ENCODE peak calls at places on chromosomes 6 and 20, in six cellular contexts. One of them, this sample, is unnamed. For H3K9me3, the result is how much of the 10 kb centered on the place peaks cover.

GRCh38 chr6:118171852-118172251 is 264.8 kb downstream of the SLC35F1 start:
- DNase-seq in pancreas: no peak
- DNase-seq in left ventricle myocardium inferior: no peak
- DNase-seq in A549: no peak
- DNase-seq in OCI-LY7: no peak
- DNase-seq in heart right ventricle: no peak
- DNase-seq in this sample: no peak

GRCh38 chr6:167127785-167128531 is 5.1 kb downstream of the CCR6 start:
- DNase-seq in pancreas: no peak
- DNase-seq in left ventricle myocardium inferior: no peak
- DNase-seq in A549: no peak
- DNase-seq in OCI-LY7: no peak
- DNase-seq in heart right ventricle: no peak
- DNase-seq in this sample: no peak

GRCh38 chr6:17423018-17423417 is 29.6 kb downstream of the CAP2 start:
- DNase-seq in pancreas: no peak
- DNase-seq in left ventricle myocardium inferior: no peak
- DNase-seq in A549: no peak
- DNase-seq in OCI-LY7: no peak
- DNase-seq in heart right ventricle: no peak
- DNase-seq in this sample: no peak

GRCh38 chr20:62663484-62664315 is 21.4 kb downstream of the SLCO4A1 start:
- DNase-seq in pancreas: peak
- DNase-seq in left ventricle myocardium inferior: no peak
- DNase-seq in A549: no peak
- DNase-seq in OCI-LY7: no peak
- DNase-seq in heart right ventricle: no peak
- DNase-seq in this sample: no peak

GRCh38 chr6:133571681-133572080 is 317.2 kb upstream of the TCF21 start:
- DNase-seq in pancreas: no peak
- DNase-seq in left ventricle myocardium inferior: no peak
- DNase-seq in A549: no peak
- DNase-seq in OCI-LY7: no peak
- DNase-seq in heart right ventricle: no peak
- DNase-seq in this sample: no peak

GRCh38 chr6:146898069-146898887 is 299.5 kb downstream of the ADGB start:
- DNase-seq in pancreas: no peak
- DNase-seq in left ventricle myocardium inferior: no peak
- DNase-seq in A549: no peak
- DNase-seq in OCI-LY7: no peak
- DNase-seq in heart right ventricle: no peak
- DNase-seq in this sample: no peak

GRCh38 chr6:33132121-33132524 is 56.3 kb downstream of the HLA-DPB1 start:
- DNase-seq in pancreas: no peak
- DNase-seq in left ventricle myocardium inferior: no peak
- DNase-seq in A549: no peak
- DNase-seq in OCI-LY7: no peak
- DNase-seq in heart right ventricle: no peak
- DNase-seq in this sample: no peak

GRCh38 chr20:58707770-58708169 is 15.2 kb downstream of the NPEPL1 start:
- DNase-seq in pancreas: no peak
- DNase-seq in left ventricle myocardium inferior: peak
- DNase-seq in A549: no peak
- DNase-seq in OCI-LY7: no peak
- DNase-seq in heart right ventricle: no peak
- DNase-seq in this sample: no peak

GRCh38 chr20:59027746-59028320 is 4.3 kb downstream of the ATP5F1E start:
- DNase-seq in pancreas: no peak
- DNase-seq in left ventricle myocardium inferior: no peak
- DNase-seq in A549: no peak
- DNase-seq in OCI-LY7: no peak
- DNase-seq in heart right ventricle: no peak
- DNase-seq in this sample: no peak

GRCh38 chr20:63325554-63326313 is 32.7 kb downstream of the COL20A1 start:
- DNase-seq in pancreas: no peak
- DNase-seq in left ventricle myocardium inferior: peak
- DNase-seq in A549: no peak
- DNase-seq in OCI-LY7: no peak
- DNase-seq in heart right ventricle: no peak
- DNase-seq in this sample: no peak

GRCh38 chr6:44801188-44801587 is 413.7 kb downstream of the CDC5L start:
- DNase-seq in pancreas: no peak
- DNase-seq in left ventricle myocardium inferior: no peak
- DNase-seq in A549: no peak
- DNase-seq in OCI-LY7: no peak
- DNase-seq in heart right ventricle: no peak
- DNase-seq in this sample: no peak

GRCh38 chr6:2915150-2915549 is 12.0 kb upstream of the SERPINB9 start:
- DNase-seq in pancreas: no peak
- DNase-seq in left ventricle myocardium inferior: no peak
- DNase-seq in A549: no peak
- DNase-seq in OCI-LY7: no peak
- DNase-seq in heart right ventricle: no peak
- DNase-seq in this sample: no peak

GRCh38 chr20:59821788-59822187 is 111.6 kb downstream of the SYCP2 start:
- DNase-seq in pancreas: no peak
- DNase-seq in left ventricle myocardium inferior: no peak
- DNase-seq in A549: no peak
- DNase-seq in OCI-LY7: no peak
- DNase-seq in heart right ventricle: no peak
- DNase-seq in this sample: no peak

GRCh38 chr6:148203970-148204369 is 138.7 kb upstream of the SASH1 start:
- DNase-seq in pancreas: no peak
- DNase-seq in left ventricle myocardium inferior: no peak
- DNase-seq in A549: no peak
- DNase-seq in OCI-LY7: peak
- DNase-seq in heart right ventricle: no peak
- DNase-seq in this sample: no peak

GRCh38 chr20:10857362-10858070 is 183.7 kb upstream of the JAG1 start:
- DNase-seq in pancreas: no peak
- DNase-seq in left ventricle myocardium inferior: no peak
- DNase-seq in A549: peak
- DNase-seq in OCI-LY7: no peak
- DNase-seq in heart right ventricle: peak
- DNase-seq in this sample: no peak

GRCh38 chr6:19050765-19051164 is 663.6 kb downstream of the RNF144B start:
- DNase-seq in pancreas: no peak
- DNase-seq in left ventricle myocardium inferior: no peak
- DNase-seq in A549: no peak
- DNase-seq in OCI-LY7: no peak
- DNase-seq in heart right ventricle: no peak
- DNase-seq in this sample: no peak

GRCh38 chr20:2701671-2702081 is 9.1 kb downstream of the EBF4 start:
- DNase-seq in pancreas: no peak
- DNase-seq in left ventricle myocardium inferior: no peak
- DNase-seq in A549: no peak
- DNase-seq in OCI-LY7: no peak
- DNase-seq in heart right ventricle: no peak
- DNase-seq in this sample: no peak

GRCh38 chr6:140385686-140386085 is 1011.2 kb upstream of the CITED2 start:
- DNase-seq in pancreas: no peak
- DNase-seq in left ventricle myocardium inferior: no peak
- DNase-seq in A549: no peak
- DNase-seq in OCI-LY7: no peak
- DNase-seq in heart right ventricle: no peak
- DNase-seq in this sample: no peak

GRCh38 chr6:154247119-154247814 is 109.3 kb downstream of the IPCEF1 start:
- DNase-seq in pancreas: no peak
- DNase-seq in left ventricle myocardium inferior: no peak
- DNase-seq in A549: no peak
- DNase-seq in OCI-LY7: no peak
- DNase-seq in heart right ventricle: no peak
- DNase-seq in this sample: no peak

GRCh38 chr6:12232821-12233220 is 57.3 kb upstream of the EDN1 start:
- DNase-seq in pancreas: no peak
- DNase-seq in left ventricle myocardium inferior: no peak
- DNase-seq in A549: no peak
- DNase-seq in OCI-LY7: no peak
- DNase-seq in heart right ventricle: no peak
- DNase-seq in this sample: no peak

DNA sequence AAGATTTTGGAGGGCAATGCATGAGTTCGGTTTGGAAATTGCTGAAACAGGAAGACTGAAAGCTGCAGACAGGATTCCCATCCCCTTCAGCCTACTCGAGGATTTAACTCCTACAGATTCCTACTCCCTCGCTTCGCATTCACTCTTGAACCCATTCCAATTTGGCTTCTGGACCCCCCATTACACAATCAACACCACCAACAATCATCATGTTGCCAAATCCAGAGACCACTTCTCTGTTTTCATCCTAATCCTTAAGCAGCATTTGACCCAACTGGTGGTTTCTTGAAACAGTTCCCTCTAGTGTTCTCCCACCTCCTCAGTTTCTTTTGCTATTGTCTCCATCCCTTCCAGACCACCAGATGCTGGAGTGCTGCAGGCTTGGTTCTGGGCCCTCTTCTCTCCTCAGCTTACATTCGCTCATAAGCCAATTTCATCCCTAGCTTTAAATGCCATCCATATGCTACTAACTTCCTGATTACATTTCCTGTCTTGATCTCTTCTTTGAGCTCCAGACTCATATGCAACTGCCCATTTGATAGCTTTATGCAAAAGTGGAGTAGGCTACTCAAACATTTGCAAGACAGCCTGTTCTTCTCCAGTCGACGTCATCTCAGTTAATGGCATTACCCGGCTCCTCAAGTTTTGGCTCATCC is 66.5 kb downstream of the DTNBP1 start:
- DNase-seq in pancreas: no peak
- DNase-seq in left ventricle myocardium inferior: no peak
- DNase-seq in A549: no peak
- DNase-seq in OCI-LY7: no peak
- DNase-seq in heart right ventricle: no peak
- DNase-seq in this sample: no peak
- H3K27ac ChIP-seq in pancreas: no peak
- H3K27ac ChIP-seq in left ventricle myocardium inferior: peak
- H3K27ac ChIP-seq in A549: no peak
- H3K27ac ChIP-seq in OCI-LY7: no peak
- H3K27ac ChIP-seq in heart right ventricle: peak
- H3K27ac ChIP-seq in this sample: no peak

GRCh38 chr6:135478626-135479025 is 18.9 kb downstream of the AHI1 start:
- DNase-seq in pancreas: no peak
- DNase-seq in left ventricle myocardium inferior: no peak
- DNase-seq in A549: no peak
- DNase-seq in OCI-LY7: no peak
- DNase-seq in heart right ventricle: no peak
- DNase-seq in this sample: no peak
- H3K9me3 ChIP-seq in pancreas: under half
- H3K9me3 ChIP-seq in left ventricle myocardium inferior: under half
- H3K9me3 ChIP-seq in A549: under half
- H3K9me3 ChIP-seq in OCI-LY7: under half
- H3K9me3 ChIP-seq in heart right ventricle: under half
- H3K9me3 ChIP-seq in this sample: under half

DNA sequence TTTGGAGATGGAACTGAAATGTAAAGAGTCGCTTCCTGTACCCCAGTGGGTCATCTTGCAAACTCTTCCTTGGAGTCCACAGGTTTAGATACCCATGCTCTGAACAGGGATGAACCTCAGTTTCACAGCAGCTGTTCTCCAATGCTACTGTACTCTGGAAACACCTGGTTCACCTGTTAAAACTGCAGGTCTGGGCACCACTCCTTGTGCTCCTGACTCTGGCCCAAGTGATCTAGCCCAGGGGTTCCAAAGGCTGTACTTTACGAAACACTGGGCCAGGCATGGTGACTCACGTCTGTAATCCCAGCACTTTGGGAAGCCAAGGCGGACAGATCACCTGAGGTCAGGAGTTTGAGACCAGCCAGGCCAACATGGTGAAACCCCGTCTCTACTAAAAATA is 102.1 kb downstream of the ATP9A start:
- DNase-seq in pancreas: no peak
- DNase-seq in left ventricle myocardium inferior: no peak
- DNase-seq in A549: no peak
- DNase-seq in OCI-LY7: no peak
- DNase-seq in heart right ventricle: no peak
- DNase-seq in this sample: no peak
- TF ChIP-seq CTCF in pancreas: no peak
- TF ChIP-seq CTCF in left ventricle myocardium inferior: no peak
- TF ChIP-seq CTCF in A549: no peak
- TF ChIP-seq CTCF in OCI-LY7: no peak
- TF ChIP-seq CTCF in heart right ventricle: no peak
- TF ChIP-seq CTCF in this sample: no peak

GRCh38 chr20:44426879-44427785 is 48.5 kb upstream of the TTPAL start:
- DNase-seq in pancreas: no peak
- DNase-seq in left ventricle myocardium inferior: no peak
- DNase-seq in A549: no peak
- DNase-seq in OCI-LY7: no peak
- DNase-seq in heart right ventricle: no peak
- DNase-seq in this sample: no peak

GRCh38 chr20:44429419-44430269 is 46.0 kb upstream of the TTPAL start:
- DNase-seq in pancreas: no peak
- DNase-seq in left ventricle myocardium inferior: no peak
- DNase-seq in A549: no peak
- DNase-seq in OCI-LY7: no peak
- DNase-seq in heart right ventricle: no peak
- DNase-seq in this sample: no peak

GRCh38 chr20:44429017-44429339 is 46.7 kb upstream of the TTPAL start:
- DNase-seq in pancreas: no peak
- DNase-seq in left ventricle myocardium inferior: no peak
- DNase-seq in A549: no peak
- DNase-seq in OCI-LY7: no peak
- DNase-seq in heart right ventricle: no peak
- DNase-seq in this sample: no peak

GRCh38 chr20:44428174-44429016 is 47.3 kb upstream of the TTPAL start:
- DNase-seq in pancreas: no peak
- DNase-seq in left ventricle myocardium inferior: no peak
- DNase-seq in A549: no peak
- DNase-seq in OCI-LY7: no peak
- DNase-seq in heart right ventricle: no peak
- DNase-seq in this sample: no peak

GRCh38 chr20:44427804-44428173 is 47.9 kb upstream of the TTPAL start:
- DNase-seq in pancreas: no peak
- DNase-seq in left ventricle myocardium inferior: no peak
- DNase-seq in A549: no peak
- DNase-seq in OCI-LY7: no peak
- DNase-seq in heart right ventricle: no peak
- DNase-seq in this sample: no peak
- H3K27ac ChIP-seq in pancreas: no peak
- H3K27ac ChIP-seq in left ventricle myocardium inferior: no peak
- H3K27ac ChIP-seq in A549: no peak
- H3K27ac ChIP-seq in OCI-LY7: no peak
- H3K27ac ChIP-seq in heart right ventricle: no peak
- H3K27ac ChIP-seq in this sample: no peak

DNA sequence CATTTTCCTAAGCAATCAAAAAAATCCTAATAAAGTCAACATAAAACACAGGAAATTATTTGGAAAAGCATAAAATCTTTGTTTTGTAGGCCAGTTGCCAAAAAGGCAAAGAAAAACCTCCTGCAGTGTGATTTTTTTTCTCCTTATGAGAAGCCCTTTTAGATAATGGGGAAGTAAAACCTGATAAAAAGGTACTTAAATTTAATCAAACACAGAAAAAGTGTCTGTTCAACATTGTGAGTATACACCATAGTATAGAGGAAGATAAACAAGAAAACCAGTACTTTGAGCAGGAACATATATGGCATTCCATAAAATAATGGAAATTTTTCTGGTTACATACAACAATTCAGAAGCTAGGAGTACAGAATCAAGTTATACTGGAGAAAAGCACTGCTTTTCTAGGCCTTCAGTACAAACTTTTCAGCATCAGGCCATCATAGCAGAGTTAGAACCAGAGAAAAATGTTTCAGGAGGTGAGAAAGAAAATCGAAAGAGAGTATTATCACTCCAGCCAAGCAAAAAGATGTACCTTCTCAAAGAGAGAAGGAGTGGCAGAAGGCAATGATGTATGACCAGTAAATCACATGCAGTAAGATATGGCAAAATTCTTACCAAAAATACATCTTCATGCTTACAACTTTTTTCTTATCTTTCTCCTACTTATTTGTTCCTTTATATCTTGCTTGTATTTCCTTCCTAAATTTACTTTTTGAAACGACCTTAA is 494.9 kb downstream of the KIF16B start:
- DNase-seq in pancreas: no peak
- DNase-seq in left ventricle myocardium inferior: no peak
- DNase-seq in A549: no peak
- DNase-seq in OCI-LY7: peak
- DNase-seq in heart right ventricle: no peak
- DNase-seq in this sample: no peak
- H3K9me3 ChIP-seq in pancreas: under half
- H3K9me3 ChIP-seq in left ventricle myocardium inferior: under half
- H3K9me3 ChIP-seq in A549: under half
- H3K9me3 ChIP-seq in OCI-LY7: under half
- H3K9me3 ChIP-seq in heart right ventricle: under half
- H3K9me3 ChIP-seq in this sample: under half